ENCODE peak calls at places on chromosomes 4 and X, in nine cellular contexts. U is NCI-H1417; P is caudate nucleus; I is activated CD4-positive, alpha-beta T cell treated with anti-CD3 and anti-CD28 coated beads, Interleukin-2, amount 50 U/mL, for 1 hour; G is NCI-H2171 treated with DMSO at 0.1 percent for 48 hours; Y is uterus; D is endothelial cell of umbilical vein; C is neural progenitor cell; J is choroid plexus epithelial cell. M is an unnamed sample.

GRCh38 chrX:17590892-17591740 is 146.2 kb upstream of the SCML1 start:
- DNase-seq in P (peak; percentile 5), I (no peak), U (peak; percentile 89), J (peak; percentile 89), C (peak; percentile 65), Y (peak; percentile 71), G (peak; percentile 42), D (peak; percentile 77), M (no peak)

GRCh38 chr4:820230-821172 is 5.4 kb downstream of the CPLX1 start:
- DNase-seq in G (no peak), D (no peak), P (no peak), C (no peak), I (no peak), Y (no peak), U (no peak), J (no peak), M (no peak)

GRCh38 chrX:21412029-21412428 is 37.8 kb downstream of the CNKSR2 start:
- DNase-seq in J (no peak), U (no peak), C (no peak), D (peak; percentile 1), G (no peak), Y (no peak), I (no peak), P (no peak), M (no peak)

GRCh38 chr4:3660086-3660927 is 105.9 kb upstream of the ADRA2C start:
- DNase-seq in C (peak; percentile 75), J (no peak), Y (no peak), P (peak; percentile 56), G (peak; percentile 62), D (no peak), I (no peak), U (peak; percentile 79), M (no peak)

GRCh38 chrX:71256051-71256450 is 2.1 kb upstream of the ZMYM3 start:
- DNase-seq in P (no peak), D (no peak), Y (no peak), G (no peak), U (peak; percentile 36), J (no peak), I (no peak), C (no peak), M (no peak)

GRCh38 chr4:107931775-107932321 is 499 bp downstream of the CYP2U1 start:
- DNase-seq in I (peak; percentile 11), G (peak; percentile 35), U (peak; percentile 81), C (no peak), J (no peak), Y (peak; percentile 18), P (peak; percentile 46), D (no peak), M (no peak)

GRCh38 chr4:1608821-1609500 is 75.2 kb downstream of the FAM53A start:
- DNase-seq in U (no peak), G (peak; percentile 43), P (no peak), Y (no peak), D (no peak), J (no peak), I (no peak), C (no peak), M (no peak)

GRCh38 chr4:183996868-183997267 is 91.8 kb downstream of the STOX2 start:
- DNase-seq in D (no peak), C (no peak), U (no peak), P (no peak), G (no peak), J (peak; percentile 53), I (no peak), Y (no peak), M (no peak)

GRCh38 chr4:183906736-183907651 is 1.9 kb downstream of the STOX2 start:
- DNase-seq in I (no peak), U (no peak), P (peak; percentile 63), Y (no peak), D (no peak), C (peak; percentile 72), G (peak; percentile 52), J (no peak), M (no peak)

GRCh38 chr4:181278941-181279340 is 964.3 kb upstream of the TENM3 start:
- DNase-seq in Y (no peak), D (no peak), J (no peak), U (no peak), P (no peak), I (no peak), G (no peak), C (no peak), M (no peak)

GRCh38 chr4:7192252-7193039 is at the start of gene SORCS2:
- DNase-seq in P (peak; percentile 56), U (peak; percentile 80), Y (peak; percentile 62), D (peak; percentile 25), J (peak; percentile 54), C (peak; percentile 90), G (peak; percentile 42), I (peak; percentile 31), M (peak; percentile 23)

GRCh38 chr4:37936889-37937498 is 23.2 kb upstream of the PTTG2 start:
- DNase-seq in Y (no peak), J (no peak), U (no peak), P (no peak), I (no peak), G (no peak), D (no peak), C (no peak), M (no peak)

GRCh38 chr4:155759372-155760252 is 791 bp downstream of the GUCY1B1 start:
- DNase-seq in J (peak; percentile 26), C (peak; percentile 75), U (peak; percentile 69), D (peak; percentile 71), Y (peak; percentile 66), G (no peak), P (peak; percentile 20), I (no peak), M (no peak)

GRCh38 chrX:12080265-12080664 is 58.0 kb upstream of the FRMPD4 start:
- DNase-seq in C (peak; percentile 52), U (peak; percentile 86), I (no peak), J (peak; percentile 59), G (peak; percentile 2), Y (no peak), P (no peak), D (peak; percentile 42), M (no peak)

GRCh38 chr4:3295837-3296624 is 3.2 kb downstream of the RGS12 start:
- DNase-seq in U (no peak), J (no peak), C (no peak), Y (no peak), G (no peak), D (no peak), P (no peak), I (no peak), M (no peak)

GRCh38 chrX:3518870-3519269 is 172.4 kb upstream of the MXRA5 start:
- DNase-seq in I (no peak), J (peak; percentile 70), P (no peak), D (no peak), U (no peak), Y (peak; percentile 12), C (no peak), G (no peak), M (no peak)

GRCh38 chr4:183600189-183600685 is 58.7 kb downstream of the RWDD4 start:
- DNase-seq in U (peak; percentile 24), P (no peak), D (peak; percentile 15), I (no peak), J (peak; percentile 53), C (peak; percentile 51), G (no peak), Y (no peak), M (peak; percentile 2)